ENCODE peak calls at places on chromosomes 7 and 10, in six cellular contexts. W is sigmoid colon, J is tibial nerve, Z is ovary, E is suprapubic skin, U is transverse colon. R is an unnamed sample.

GRCh38 chr10:108861181-108861754 is 1062.0 kb downstream of the XPNPEP1 start:
- DNase-seq in Z (no peak), W (no peak), U (no peak), J (no peak), E (no peak), R (no peak)

GRCh38 chr7:23347682-23348180 is 48.6 kb downstream of the MALSU1 start:
- DNase-seq in E (no peak), Z (no peak), J (no peak), W (no peak), U (no peak), R (no peak)

GRCh38 chr10:62895058-62895457 is 78.9 kb upstream of the EGR2 start:
- DNase-seq in U (no peak), J (no peak), Z (no peak), W (no peak), E (no peak), R (no peak)

GRCh38 chr10:18501198-18501597 is 150.2 kb downstream of the NSUN6 start:
- DNase-seq in U (no peak), Z (no peak), W (no peak), J (no peak), E (no peak), R (no peak)

GRCh38 chr7:92716825-92717580 is 119.4 kb downstream of the CDK6 start:
- DNase-seq in E (no peak), W (no peak), Z (no peak), U (no peak), J (no peak), R (no peak)

GRCh38 chr7:93231264-93231663 is 902 bp upstream of the VPS50 start:
- DNase-seq in E (no peak), U (no peak), W (no peak), J (no peak), Z (no peak), R (no peak)

GRCh38 chr7:152672626-152673025 is 3.3 kb downstream of the XRCC2 start:
- DNase-seq in U (no peak), W (no peak), Z (no peak), J (no peak), E (no peak), R (no peak)

GRCh38 chr10:49282879-49283321 is 16.1 kb upstream of the C10orf71 start:
- DNase-seq in W (peak; percentile 34), E (no peak), U (no peak), J (no peak), Z (no peak), R (no peak)

GRCh38 chr10:31678139-31678536 is 250.5 kb downstream of the ARHGAP12 start:
- DNase-seq in Z (no peak), E (peak; percentile 80), W (no peak), U (no peak), J (no peak), R (no peak)

GRCh38 chr7:81185072-81185471 is 266.2 kb upstream of the SEMA3C start:
- DNase-seq in Z (no peak), W (no peak), J (no peak), U (no peak), E (no peak), R (no peak)

GRCh38 chr7:1458676-1459511 is at the start of gene MICALL2:
- DNase-seq in Z (peak; percentile 81), W (peak; percentile 94), J (peak; percentile 61), E (peak; percentile 93), U (peak; percentile 83), R (no peak)

GRCh38 chr10:71796749-71797405 is 23.6 kb upstream of the VSIR start:
- DNase-seq in E (no peak), Z (no peak), J (no peak), W (no peak), U (no peak), R (no peak)

GRCh38 chr10:48697821-48698764 is 13.4 kb downstream of the WDFY4 start:
- DNase-seq in Z (no peak), E (no peak), W (no peak), U (no peak), J (no peak), R (peak; percentile 68)

GRCh38 chr10:28250782-28251181 is 52.1 kb downstream of the MPP7 start:
- DNase-seq in J (no peak), Z (no peak), E (no peak), W (no peak), U (no peak), R (no peak)

GRCh38 chr10:97553575-97554100 is 18.9 kb upstream of the ANKRD2 start:
- DNase-seq in Z (peak; percentile 75), U (peak; percentile 52), J (peak; percentile 62), W (peak; percentile 82), E (peak; percentile 82), R (no peak)

GRCh38 chr7:114590298-114590697 is 175.7 kb downstream of the FOXP2 start:
- DNase-seq in Z (no peak), U (no peak), W (no peak), E (no peak), J (no peak), R (no peak)

GRCh38 chr10:94042001-94042813 is 48.5 kb downstream of the PLCE1 start:
- DNase-seq in Z (no peak), U (no peak), J (no peak), W (no peak), E (no peak), R (no peak)

GRCh38 chr10:46293832-46294640 is 7.2 kb downstream of the ANTXRL start:
- DNase-seq in W (peak; percentile 30), E (peak; percentile 53), J (no peak), U (peak; percentile 15), Z (no peak), R (no peak)

GRCh38 chr10:3220853-3221252 is 48.3 kb upstream of the PITRM1 start:
- DNase-seq in J (no peak), U (no peak), Z (no peak), W (no peak), E (no peak), R (no peak)

GRCh38 chr7:116736927-116737715 is 65.1 kb downstream of the MET start:
- DNase-seq in E (no peak), U (no peak), W (no peak), Z (no peak), J (no peak), R (no peak)

GRCh38 chr7:34946486-34946885 is 90.8 kb downstream of the DPY19L1 start:
- DNase-seq in W (no peak), J (no peak), U (no peak), Z (no peak), E (no peak), R (no peak)

GRCh38 chr7:34952822-34953221 is 84.5 kb downstream of the DPY19L1 start:
- DNase-seq in Z (no peak), W (no peak), E (no peak), J (no peak), U (no peak), R (no peak)

GRCh38 chr7:34949356-34949755 is 87.9 kb downstream of the DPY19L1 start:
- DNase-seq in E (no peak), J (no peak), U (no peak), Z (no peak), W (no peak), R (no peak)
- TF ChIP-seq EP300 in E (no peak), J (no peak), U (no peak), Z (no peak), W (no peak), R (no peak)

DNA sequence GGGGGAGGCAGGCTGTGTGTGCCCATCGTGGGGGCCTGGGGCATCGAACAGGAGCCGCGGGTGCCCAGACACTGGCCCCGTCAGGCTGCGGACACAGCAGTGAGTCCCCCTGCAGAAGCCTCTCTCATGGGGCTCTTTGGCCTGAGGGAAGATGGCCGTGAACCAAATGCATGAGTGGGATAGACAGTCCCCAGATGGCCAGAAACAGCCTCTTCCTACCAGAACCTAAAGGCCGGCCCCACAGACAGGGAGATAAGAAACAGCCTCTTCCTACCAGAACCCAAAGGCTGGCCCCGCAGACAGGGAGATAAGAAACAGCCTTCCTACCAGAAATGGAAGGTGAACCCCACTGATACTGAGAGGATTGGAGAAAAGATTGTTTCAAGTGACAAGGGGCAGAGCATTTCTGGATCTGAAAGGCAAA is 16.6 kb downstream of the IDI2 start:
- DNase-seq in J (no peak), U (no peak), Z (no peak), W (no peak), E (no peak), R (no peak)
- H3K36me3 ChIP-seq in J (peaks cover 18% of the 10 kb centered on the region), U (no peaks in the 10 kb centered on the region), Z (no peaks in the 10 kb centered on the region), W (peaks cover 75% of the 10 kb centered on the region), E (peaks cover 99% of the 10 kb centered on the region), R (peaks cover 100% of the 10 kb centered on the region)

DNA sequence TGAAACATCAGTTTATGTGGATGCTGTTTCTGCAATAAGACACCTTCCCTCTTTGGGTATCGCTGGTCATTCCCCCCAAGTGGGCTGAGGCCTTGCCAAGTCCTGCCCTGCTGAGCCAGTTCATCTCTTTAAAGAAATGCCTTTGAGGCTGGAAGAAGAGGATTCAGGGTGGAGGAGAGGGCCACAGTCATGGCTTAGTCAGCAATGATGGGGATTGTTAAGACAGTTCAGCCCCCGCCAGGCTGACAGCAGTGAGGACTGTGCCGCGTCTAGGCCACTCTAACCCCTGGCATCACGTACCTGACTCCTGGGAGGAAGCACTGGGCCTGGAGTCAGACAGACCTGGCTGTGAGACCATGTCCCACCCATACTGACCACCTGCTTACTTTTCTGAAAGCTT is 48.3 kb downstream of the PNLIPRP2 start:
- DNase-seq in E (no peak), Z (no peak), J (no peak), U (no peak), W (no peak), R (no peak)
- TF ChIP-seq POLR2A in E (no peak), Z (no peak), J (no peak), U (no peak), W (no peak), R (no peak)

GRCh38 chr10:132570771-132571564 is 33.4 kb downstream of the INPP5A start:
- DNase-seq in J (no peak), E (no peak), Z (no peak), U (peak; percentile 79), W (no peak), R (no peak)

GRCh38 chr10:132570265-132570664 is 32.7 kb downstream of the INPP5A start:
- DNase-seq in J (no peak), Z (no peak), U (no peak), W (no peak), E (no peak), R (no peak)

GRCh38 chr10:132574288-132574687 is 36.7 kb downstream of the INPP5A start:
- DNase-seq in J (no peak), U (no peak), Z (no peak), W (no peak), E (no peak), R (no peak)

GRCh38 chr10:132572545-132572937 is 35.0 kb downstream of the INPP5A start:
- DNase-seq in J (no peak), W (peak; percentile 56), U (no peak), Z (no peak), E (no peak), R (no peak)

DNA sequence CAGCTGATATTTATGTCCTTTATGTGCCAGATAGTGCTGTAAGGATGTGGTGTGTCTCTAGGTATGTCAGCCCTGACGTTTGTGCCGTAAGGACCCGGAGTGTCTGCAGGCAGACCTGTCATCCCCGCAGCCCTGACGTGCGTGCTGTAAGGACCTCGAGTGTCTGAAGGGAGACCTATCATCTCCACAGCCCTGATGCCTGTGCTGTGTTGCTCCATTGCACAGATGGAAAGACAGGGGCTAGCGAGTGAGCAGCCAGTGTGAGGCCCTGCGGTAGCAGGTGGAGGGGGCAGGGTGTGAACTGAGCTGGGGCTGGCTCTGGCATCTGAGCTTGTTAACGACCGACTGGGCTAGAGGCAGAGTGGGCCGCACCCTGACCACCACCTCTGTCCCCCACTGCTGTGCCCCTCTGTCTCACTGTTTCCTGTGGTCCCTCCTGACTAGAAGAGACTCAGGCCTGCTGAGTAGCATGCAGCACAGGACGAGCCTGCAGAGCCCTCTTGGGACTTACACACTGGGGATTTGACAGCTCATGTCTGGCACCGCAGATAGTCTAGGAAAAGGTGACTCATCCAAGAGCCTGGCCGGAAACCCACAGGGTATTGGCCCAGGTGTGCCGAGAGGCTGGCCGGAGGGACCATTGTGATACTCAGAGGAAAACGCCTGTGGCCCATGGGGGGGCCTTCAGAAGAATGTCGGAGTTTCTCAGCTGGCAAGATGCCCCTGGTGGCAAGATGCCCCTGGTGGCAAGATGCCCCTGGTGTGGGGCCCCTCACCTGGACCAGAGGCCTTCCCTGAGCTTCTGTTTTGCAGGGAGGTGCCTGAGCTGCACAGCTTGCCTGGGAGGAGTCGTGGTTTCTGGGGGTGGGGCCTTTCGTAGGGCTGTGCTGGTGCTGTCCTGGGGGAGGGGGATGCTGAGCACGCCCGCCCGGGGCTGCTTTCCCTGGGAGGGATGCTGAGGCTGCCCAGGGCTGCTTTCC is 34.3 kb downstream of the INPP5A start:
- DNase-seq in E (no peak), W (peak; percentile 86), U (peak; percentile 72), Z (no peak), J (no peak), R (no peak)
- TF ChIP-seq EP300 in E (no peak), W (no peak), U (no peak), Z (no peak), J (no peak), R (no peak)